ENCODE peak calls at places on chromosomes 13 and 19, in five cellular contexts. C is fibroblast of mammary gland, O is colonic mucosa, B is astrocyte, K is cardiac muscle cell. P is an unnamed sample.

GRCh38 chr13:95375706-95376105 is 74.5 kb upstream of the ABCC4 start:
- DNase-seq in C (no peak), O (no peak), B (peak), K (no peak), P (no peak)

GRCh38 chr19:3409346-3410064 is 43.1 kb downstream of the NFIC start:
- DNase-seq in C (peak), O (no peak), B (no peak), K (no peak), P (no peak)

GRCh38 chr19:1164684-1165531 is 9.2 kb downstream of the SBNO2 start:
- DNase-seq in C (no peak), O (peak), B (no peak), K (no peak), P (no peak)

GRCh38 chr19:4375620-4376228 is 24.6 kb downstream of the SH3GL1 start:
- DNase-seq in C (peak), O (no peak), B (peak), K (peak), P (peak)

GRCh38 chr13:31503626-31504025 is 235.7 kb upstream of the RXFP2 start:
- DNase-seq in C (no peak), O (no peak), B (no peak), K (no peak), P (no peak)

GRCh38 chr13:109256866-109257760 is 529.3 kb downstream of the IRS2 start:
- DNase-seq in C (peak), O (no peak), B (peak), K (peak), P (peak)

GRCh38 chr19:16052353-16052752 is 23.9 kb upstream of the TPM4 start:
- DNase-seq in C (no peak), O (no peak), B (no peak), K (no peak), P (no peak)

GRCh38 chr13:61777281-61777680 is 361.6 kb upstream of the PCDH20 start:
- DNase-seq in C (peak), O (no peak), B (peak), K (peak), P (no peak)

GRCh38 chr19:1699998-1700732 is 47.8 kb upstream of the TCF3 start:
- DNase-seq in C (no peak), O (no peak), B (no peak), K (no peak), P (no peak)

DNA sequence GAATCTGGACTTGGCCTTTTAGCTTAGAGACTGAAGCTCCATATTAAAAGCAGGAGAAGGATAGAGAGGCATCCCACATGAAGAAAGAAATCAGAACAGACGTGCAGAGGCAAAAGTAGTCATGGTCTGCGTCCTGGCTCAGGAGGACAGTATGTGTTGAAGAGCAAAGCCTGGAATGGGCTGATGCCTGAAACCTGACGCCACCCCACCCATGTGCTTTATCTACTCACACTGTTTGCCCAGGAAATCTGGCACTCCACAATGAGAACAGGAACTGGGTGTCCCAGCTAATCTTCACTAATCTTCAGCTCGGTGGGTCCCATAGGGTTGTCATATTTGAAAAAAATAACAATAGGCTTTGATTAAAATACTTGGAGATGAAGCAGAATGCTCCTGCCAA is 549.0 kb upstream of the GPC6 start:
- DNase-seq in C (no peak), O (no peak), B (no peak), K (no peak), P (no peak)
- H3K4me3 ChIP-seq in C (no peak), O (no peak), B (no peak), K (no peak), P (no peak)

DNA sequence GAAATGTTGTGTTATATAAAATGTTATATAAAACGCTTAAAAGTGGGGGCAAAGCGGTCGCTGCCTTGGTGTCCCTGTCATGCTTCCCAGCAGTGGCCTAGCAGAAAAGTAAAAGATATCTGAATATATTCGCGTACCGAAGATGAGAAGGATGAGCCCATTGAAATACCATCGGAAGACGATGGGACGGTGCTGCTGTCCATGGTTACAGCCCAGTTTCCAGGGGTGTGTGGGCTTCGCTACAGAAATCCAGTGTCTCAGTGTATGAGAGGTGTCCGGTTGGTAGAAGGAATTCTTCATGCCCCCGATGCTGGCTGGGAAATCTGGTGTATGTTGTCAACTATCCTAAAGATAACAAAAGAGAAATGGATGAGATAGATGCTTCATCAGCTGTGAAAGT is 110.9 kb upstream of the DIAPH3 start:
- DNase-seq in C (no peak), O (no peak), B (no peak), K (no peak), P (no peak)
- TF ChIP-seq CTCF in C (no peak), O (no peak), B (no peak), K (no peak), P (no peak)

GRCh38 chr19:40641306-40641705 is 40.1 kb downstream of the LTBP4 start:
- DNase-seq in C (no peak), O (no peak), B (no peak), K (no peak), P (no peak)

GRCh38 chr19:40642062-40642706 is 41.0 kb downstream of the LTBP4 start:
- DNase-seq in C (no peak), O (no peak), B (no peak), K (no peak), P (no peak)

GRCh38 chr19:40650749-40651305 is 39.6 kb downstream of the NUMBL start:
- DNase-seq in C (peak), O (no peak), B (peak), K (peak), P (peak)

GRCh38 chr19:40642757-40643325 is 41.7 kb downstream of the LTBP4 start:
- DNase-seq in C (peak), O (no peak), B (no peak), K (no peak), P (peak)

GRCh38 chr19:40646564-40647254 is 43.7 kb downstream of the NUMBL start:
- DNase-seq in C (peak), O (no peak), B (no peak), K (no peak), P (no peak)
- H3K4me3 ChIP-seq in C (peak), O (no peak), B (peak), K (no peak), P (peak)

GRCh38 chr13:40993987-40994386 is 25.1 kb downstream of the ELF1 start:
- DNase-seq in C (no peak), O (peak), B (no peak), K (no peak), P (no peak)
- TF ChIP-seq CTCF in C (no peak), O (no peak), B (no peak), K (no peak), P (no peak)

GRCh38 chr13:22040810-22041364 is 370.0 kb downstream of the FGF9 start:
- DNase-seq in C (no peak), O (no peak), B (no peak), K (no peak), P (no peak)

GRCh38 chr13:22039961-22040360 is 369.1 kb downstream of the FGF9 start:
- DNase-seq in C (no peak), O (no peak), B (no peak), K (no peak), P (no peak)

GRCh38 chr13:22047082-22047784 is 376.4 kb downstream of the FGF9 start:
- DNase-seq in C (no peak), O (no peak), B (no peak), K (no peak), P (peak)

GRCh38 chr13:22041741-22042140 is 370.9 kb downstream of the FGF9 start:
- DNase-seq in C (no peak), O (no peak), B (no peak), K (no peak), P (no peak)
- H3K4me3 ChIP-seq in C (no peak), O (no peak), B (no peak), K (peak), P (no peak)